ENCODE peak calls at places on chromosomes 1 and 21, in seven cellular contexts. V is naive thymus-derived CD4-positive, alpha-beta T cell; L is PC-3; F is body of pancreas; Q is esophagus squamous epithelium; E is heart right ventricle; Y is Panc1. J is an unnamed sample. For H3K36me3, the result is how much of the 10 kb centered on the place peaks cover.

GRCh38 chr1:4371849-4372248 is 282.6 kb upstream of the AJAP1 start:
- DNase-seq in V (no peak), L (no peak), F (no peak), Q (no peak), E (no peak), Y (no peak), J (no peak)

GRCh38 chr21:19468981-19469715 is 1065.6 kb upstream of the TMPRSS15 start:
- DNase-seq in V (no peak), L (no peak), F (no peak), Q (no peak), E (no peak), Y (no peak), J (peak)

GRCh38 chr1:4072754-4073153 is 172.7 kb upstream of the C1orf174 start:
- DNase-seq in V (no peak), L (no peak), F (no peak), Q (no peak), E (no peak), Y (no peak), J (no peak)

GRCh38 chr1:169692766-169693460 is 18.5 kb downstream of the SELL start:
- DNase-seq in V (peak), L (no peak), F (no peak), Q (no peak), E (no peak), Y (no peak), J (no peak)

GRCh38 chr1:112894010-112894292 is 62.0 kb downstream of the SLC16A1 start:
- DNase-seq in V (no peak), L (no peak), F (no peak), Q (no peak), E (no peak), Y (no peak), J (no peak)

GRCh38 chr1:171664976-171665375 is 12.5 kb upstream of the MYOC start:
- DNase-seq in V (no peak), L (no peak), F (no peak), Q (no peak), E (no peak), Y (no peak), J (no peak)

GRCh38 chr1:158374864-158375263 is 21.2 kb downstream of the CD1E start:
- DNase-seq in V (no peak), L (no peak), F (no peak), Q (no peak), E (no peak), Y (no peak), J (no peak)

GRCh38 chr1:151596166-151596933 is 15.5 kb upstream of the SNX27 start:
- DNase-seq in V (no peak), L (peak), F (peak), Q (no peak), E (no peak), Y (no peak), J (no peak)

GRCh38 chr1:33972676-33973395 is 109.0 kb downstream of the HMGB4 start:
- DNase-seq in V (no peak), L (no peak), F (no peak), Q (no peak), E (peak), Y (no peak), J (no peak)

GRCh38 chr1:208324005-208324404 is 79.8 kb upstream of the PLXNA2 start:
- DNase-seq in V (no peak), L (no peak), F (no peak), Q (no peak), E (no peak), Y (no peak), J (no peak)

GRCh38 chr21:36909901-36910561 is 56.4 kb downstream of the HLCS start:
- DNase-seq in V (no peak), L (peak), F (no peak), Q (no peak), E (no peak), Y (peak), J (no peak)

GRCh38 chr1:24205701-24206464 is 18.8 kb upstream of the IFNLR1 start:
- DNase-seq in V (no peak), L (no peak), F (no peak), Q (no peak), E (no peak), Y (no peak), J (no peak)

GRCh38 chr1:25477448-25478034 is 46.8 kb downstream of the MACO1 start:
- DNase-seq in V (no peak), L (no peak), F (no peak), Q (no peak), E (no peak), Y (no peak), J (no peak)

GRCh38 chr1:226600254-226600653 is 51.7 kb downstream of the STUM start:
- DNase-seq in V (no peak), L (no peak), F (no peak), Q (no peak), E (no peak), Y (no peak), J (no peak)
- H3K4me3 ChIP-seq in V (no peak), L (no peak), F (no peak), Q (no peak), E (no peak), Y (no peak), J (no peak)

GRCh38 chr1:1293258-1293617 is 13.0 kb downstream of the SCNN1D start:
- DNase-seq in V (no peak), L (no peak), F (no peak), Q (no peak), E (no peak), Y (no peak), J (no peak)

GRCh38 chr1:1296070-1297061 is 11.4 kb downstream of the ACAP3 start:
- DNase-seq in V (no peak), L (no peak), F (no peak), Q (no peak), E (no peak), Y (no peak), J (no peak)

GRCh38 chr1:1293618-1294249 is 13.5 kb downstream of the SCNN1D start:
- DNase-seq in V (no peak), L (no peak), F (peak), Q (no peak), E (no peak), Y (no peak), J (no peak)

GRCh38 chr1:1294250-1294890 is 13.4 kb downstream of the ACAP3 start:
- DNase-seq in V (no peak), L (no peak), F (no peak), Q (no peak), E (no peak), Y (no peak), J (no peak)

GRCh38 chr1:1295154-1295923 is 12.4 kb downstream of the ACAP3 start:
- DNase-seq in V (no peak), L (no peak), F (no peak), Q (no peak), E (no peak), Y (no peak), J (no peak)
- H3K27ac ChIP-seq in V (no peak), L (no peak), F (no peak), Q (no peak), E (no peak), Y (no peak), J (no peak)

DNA sequence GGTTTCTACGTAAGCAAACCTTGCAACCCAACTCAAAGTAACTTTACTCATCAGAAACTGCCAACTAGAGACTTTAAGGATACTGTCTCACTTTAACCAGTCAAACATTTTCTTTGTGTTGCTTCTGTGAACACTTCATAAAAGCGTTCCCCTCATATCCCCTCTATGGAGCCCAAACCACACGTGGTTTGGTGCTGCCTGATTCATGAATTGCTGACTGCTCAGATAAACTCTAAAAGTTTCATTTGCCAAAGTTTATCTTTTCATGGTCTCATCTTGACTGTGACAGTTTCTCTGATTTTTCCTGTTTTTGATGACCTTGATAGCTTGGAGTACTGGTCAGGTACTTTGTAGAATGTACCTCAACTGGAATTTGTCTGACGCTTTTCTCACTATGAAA is 14.6 kb upstream of the RWDD3 start:
- DNase-seq in V (no peak), L (no peak), F (no peak), Q (no peak), E (no peak), Y (no peak), J (no peak)
- H3K36me3 ChIP-seq in V (under half), L (under half), F (under half), Q (under half), E (under half), Y (under half), J (under half)

GRCh38 chr1:83766182-83766825 is 232.6 kb downstream of the TTLL7 start:
- DNase-seq in V (no peak), L (no peak), F (no peak), Q (no peak), E (no peak), Y (no peak), J (no peak)
- H3K4me3 ChIP-seq in V (no peak), L (no peak), F (no peak), Q (no peak), E (no peak), Y (no peak), J (no peak)

GRCh38 chr1:246631426-246631825 is 65.2 kb downstream of the CNST start:
- DNase-seq in V (no peak), L (no peak), F (no peak), Q (no peak), E (no peak), Y (no peak), J (no peak)

GRCh38 chr1:246632584-246633168 is 66.4 kb downstream of the CNST start:
- DNase-seq in V (no peak), L (no peak), F (no peak), Q (no peak), E (no peak), Y (no peak), J (no peak)

GRCh38 chr1:246624091-246624490 is 57.8 kb downstream of the CNST start:
- DNase-seq in V (no peak), L (no peak), F (no peak), Q (no peak), E (no peak), Y (no peak), J (no peak)

GRCh38 chr1:246629976-246630375 is 63.7 kb downstream of the CNST start:
- DNase-seq in V (no peak), L (no peak), F (no peak), Q (no peak), E (no peak), Y (no peak), J (no peak)

GRCh38 chr1:246629030-246629429 is 62.8 kb downstream of the CNST start:
- DNase-seq in V (no peak), L (no peak), F (no peak), Q (no peak), E (no peak), Y (no peak), J (no peak)
- H3K27ac ChIP-seq in V (no peak), L (no peak), F (no peak), Q (no peak), E (no peak), Y (no peak), J (no peak)

DNA sequence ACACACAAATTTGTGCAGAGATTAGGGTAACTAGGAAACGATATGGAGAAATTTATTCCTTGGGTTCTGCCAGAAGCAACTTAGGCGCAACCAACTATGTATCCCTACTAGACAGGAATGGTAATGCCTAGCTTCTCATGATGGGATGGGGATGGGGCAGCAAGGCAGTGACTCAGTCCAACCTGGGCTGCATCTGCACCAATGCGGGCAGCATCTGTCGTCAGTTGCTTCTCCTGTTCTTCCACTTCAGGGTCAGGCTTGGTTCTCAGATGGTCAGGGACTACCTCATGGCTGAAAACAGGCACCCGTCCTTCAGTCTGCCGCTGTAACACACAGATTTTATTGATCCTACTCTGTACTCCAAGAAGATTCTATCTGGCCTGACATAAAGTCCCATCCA is 2.9 kb downstream of the MED8 start:
- DNase-seq in V (no peak), L (no peak), F (no peak), Q (no peak), E (no peak), Y (no peak), J (no peak)
- H3K36me3 ChIP-seq in V (half or more), L (under half), F (under half), Q (under half), E (half or more), Y (under half), J (under half)

GRCh38 chr1:67737875-67738274 is 52.9 kb downstream of the GADD45A start:
- DNase-seq in V (no peak), L (no peak), F (no peak), Q (no peak), E (no peak), Y (no peak), J (no peak)

GRCh38 chr1:67735220-67735619 is 50.2 kb downstream of the GADD45A start:
- DNase-seq in V (no peak), L (no peak), F (no peak), Q (no peak), E (no peak), Y (no peak), J (no peak)

GRCh38 chr1:67736750-67737149 is 51.7 kb downstream of the GADD45A start:
- DNase-seq in V (no peak), L (no peak), F (no peak), Q (no peak), E (no peak), Y (no peak), J (no peak)

GRCh38 chr1:67733741-67734690 is 49.0 kb downstream of the GADD45A start:
- DNase-seq in V (no peak), L (no peak), F (no peak), Q (no peak), E (no peak), Y (no peak), J (peak)

DNA sequence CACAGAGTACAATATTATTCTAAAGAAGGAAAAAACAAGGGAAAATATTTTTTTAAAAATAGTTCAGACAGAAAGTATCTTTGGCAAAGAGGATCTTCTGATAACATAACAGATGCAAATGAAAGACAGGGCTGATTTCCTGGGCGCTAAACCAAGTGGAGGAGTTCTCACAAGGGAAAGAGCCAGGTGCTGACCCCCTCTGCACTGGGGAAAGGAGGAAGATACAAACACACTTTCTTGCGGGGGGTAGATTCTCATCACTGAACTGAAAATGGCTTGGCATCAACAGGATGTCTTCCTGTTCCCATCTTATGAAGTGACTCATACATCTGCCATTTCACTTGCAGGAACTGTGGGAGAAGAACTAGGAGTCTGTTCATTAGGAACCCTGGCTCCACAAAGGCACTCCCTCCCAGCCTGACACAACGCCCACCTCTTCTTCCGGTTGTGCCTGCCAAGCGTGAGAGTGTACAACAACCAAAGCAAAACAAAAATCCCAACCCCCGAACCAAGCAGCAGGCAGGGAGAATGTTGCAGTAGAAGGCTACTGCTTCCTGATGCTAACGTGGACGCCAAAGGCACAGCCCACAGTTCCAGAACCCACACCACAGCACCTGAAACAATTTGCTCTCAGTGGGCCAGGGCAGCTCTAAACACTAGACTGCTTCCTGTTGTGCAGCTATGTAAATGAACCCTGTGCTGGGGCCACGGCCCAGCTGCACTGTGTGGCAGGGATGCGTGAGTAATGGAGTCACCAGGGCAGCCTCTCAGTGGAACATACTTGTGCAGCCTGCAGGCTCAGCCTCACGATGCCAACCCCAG is 51.0 kb downstream of the GADD45A start:
- DNase-seq in V (peak), L (peak), F (peak), Q (peak), E (peak), Y (no peak), J (peak)
- H3K4me3 ChIP-seq in V (peak), L (no peak), F (no peak), Q (no peak), E (no peak), Y (peak), J (peak)

DNA sequence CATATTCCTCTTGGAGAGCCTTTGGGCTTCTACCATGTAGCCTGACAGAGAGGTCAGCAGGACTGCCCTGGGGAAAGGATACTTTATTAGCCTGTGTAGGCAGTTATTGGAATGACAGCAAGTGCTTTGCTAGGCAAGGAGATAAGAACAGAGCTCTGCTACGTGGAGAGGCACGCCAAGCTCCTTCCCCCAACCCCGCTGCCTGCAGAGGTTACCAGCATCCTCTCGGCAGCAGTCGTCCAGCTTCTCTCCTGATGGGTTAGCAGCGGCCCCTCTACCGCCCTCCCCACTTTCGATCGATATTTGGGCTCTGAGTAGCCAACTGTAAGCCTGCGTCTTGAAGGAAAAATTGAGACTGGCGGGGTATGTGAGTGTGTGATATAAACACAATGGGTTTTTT is 122.3 kb downstream of the DHRS3 start:
- DNase-seq in V (no peak), L (no peak), F (peak), Q (no peak), E (no peak), Y (no peak), J (no peak)
- H3K27ac ChIP-seq in V (no peak), L (no peak), F (peak), Q (peak), E (peak), Y (peak), J (no peak)

GRCh38 chr1:29322147-29322694 is 85.9 kb downstream of the PTPRU start:
- DNase-seq in V (no peak), L (no peak), F (no peak), Q (no peak), E (no peak), Y (no peak), J (no peak)
- H3K36me3 ChIP-seq in V (under half), L (under half), F (under half), Q (under half), E (under half), Y (under half), J (under half)

J was measured in SJCRH30.